ENCODE peak calls at places on chromosomes 13 and 19, in nine cellular contexts. Y is GM23338, E is A549, M is K562, O is HL-60, S is Panc1, Z is HCT116, A is SK-N-SH, I is HepG2. J is an unnamed sample.

GRCh38 chr13:112105244-112105681 is 38.3 kb downstream of the SOX1 start:
- DNase-seq in I (no peak), S (no peak), M (no peak), O (no peak), E (no peak), A (no peak), Z (no peak), Y (peak), J (no peak)

GRCh38 chr13:111011899-111012298 is 97.0 kb upstream of the ANKRD10 start:
- DNase-seq in O (no peak), I (no peak), A (no peak), Y (no peak), Z (no peak), M (no peak), S (no peak), E (peak), J (no peak)

GRCh38 chr13:110108348-110109139 is 198.4 kb downstream of the COL4A1 start:
- DNase-seq in O (peak), S (no peak), E (peak), M (no peak), A (peak), Z (peak), Y (peak), I (peak), J (no peak)

GRCh38 chr13:60343978-60344377 is 53.0 kb upstream of the TDRD3 start:
- DNase-seq in O (no peak), A (no peak), I (no peak), S (no peak), E (no peak), Y (no peak), M (no peak), Z (no peak), J (no peak)

GRCh38 chr13:85597790-85598500 is 201.3 kb downstream of the SLITRK6 start:
- DNase-seq in Y (no peak), I (no peak), E (no peak), M (no peak), S (no peak), Z (no peak), A (no peak), O (no peak), J (no peak)

GRCh38 chr19:11560404-11560988 is 1.5 kb upstream of the ELOF1 start:
- DNase-seq in Z (peak), M (peak), O (peak), E (peak), I (peak), A (peak), Y (peak), S (peak), J (peak)

GRCh38 chr13:112854321-112854720 is 114.7 kb upstream of the MCF2L start:
- DNase-seq in Y (no peak), O (no peak), Z (no peak), M (no peak), S (no peak), I (no peak), E (no peak), A (no peak), J (no peak)

GRCh38 chr19:585551-586110 is 4.0 kb upstream of the HCN2 start:
- DNase-seq in Y (peak), A (no peak), E (no peak), M (no peak), O (no peak), I (no peak), Z (no peak), S (no peak), J (no peak)

GRCh38 chr19:54209748-54210494 is 9.3 kb downstream of the RPS9 start:
- DNase-seq in I (peak), Y (no peak), O (peak), A (peak), S (peak), E (peak), Z (peak), M (peak), J (no peak)

GRCh38 chr13:99984134-99984462 is 2.5 kb downstream of the ZIC2 start:
- DNase-seq in M (no peak), Y (no peak), S (no peak), E (no peak), O (no peak), I (no peak), Z (no peak), A (peak), J (no peak)

GRCh38 chr13:99983401-99984133 is 2.0 kb downstream of the ZIC2 start:
- DNase-seq in I (no peak), S (no peak), Z (no peak), M (no peak), Y (peak), E (no peak), O (no peak), A (peak), J (no peak)

GRCh38 chr13:99985243-99985874 is 3.8 kb downstream of the ZIC2 start:
- DNase-seq in S (no peak), O (no peak), A (no peak), M (peak), Z (no peak), E (no peak), Y (peak), I (no peak), J (no peak)

GRCh38 chr13:99985886-99986527 is 4.4 kb downstream of the ZIC2 start:
- DNase-seq in I (no peak), Z (no peak), M (no peak), Y (no peak), O (no peak), A (peak), E (no peak), S (no peak), J (no peak)

DNA sequence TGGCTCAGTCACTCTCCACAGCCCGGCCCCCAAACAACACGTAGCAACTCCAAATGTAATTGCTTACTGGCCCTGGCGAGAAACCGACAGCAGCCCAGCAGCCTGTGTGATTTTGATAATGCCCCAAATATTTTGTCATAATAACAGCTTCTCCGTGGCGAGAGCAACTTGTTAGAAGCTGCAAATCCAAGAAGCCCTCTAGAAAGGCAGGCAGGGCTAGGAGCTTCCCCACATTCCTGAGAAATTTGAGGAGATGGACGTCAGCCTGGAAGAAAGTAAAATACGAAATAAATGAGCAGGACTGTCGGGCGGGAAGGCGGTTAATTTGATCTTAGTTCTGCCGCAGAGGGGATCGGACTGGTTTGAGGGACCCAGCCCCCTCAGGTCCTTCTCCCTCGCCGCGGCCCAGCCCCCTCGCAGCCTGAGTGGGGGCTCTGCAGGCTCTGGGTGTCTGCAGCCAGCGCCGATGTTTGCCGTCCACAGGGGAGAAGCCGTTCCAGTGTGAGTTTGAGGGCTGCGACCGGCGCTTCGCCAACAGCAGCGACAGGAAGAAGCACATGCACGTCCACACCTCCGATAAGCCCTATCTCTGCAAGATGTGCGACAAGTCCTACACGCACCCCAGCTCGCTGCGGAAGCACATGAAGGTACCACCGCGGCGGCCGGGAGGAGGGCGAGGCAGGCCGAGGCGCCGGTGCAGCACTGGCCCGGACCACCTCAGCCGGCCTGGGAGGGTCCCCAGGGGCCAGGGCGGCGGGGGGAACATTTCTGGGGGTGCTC is 3.1 kb downstream of the ZIC2 start:
- DNase-seq in A (peak), Y (peak), S (no peak), M (peak), E (peak), O (no peak), Z (no peak), I (no peak), J (no peak)
- TF ChIP-seq REST in A (no peak), Y (no peak), S (no peak), M (no peak), E (no peak), O (no peak), Z (no peak), I (no peak), J (no peak)

DNA sequence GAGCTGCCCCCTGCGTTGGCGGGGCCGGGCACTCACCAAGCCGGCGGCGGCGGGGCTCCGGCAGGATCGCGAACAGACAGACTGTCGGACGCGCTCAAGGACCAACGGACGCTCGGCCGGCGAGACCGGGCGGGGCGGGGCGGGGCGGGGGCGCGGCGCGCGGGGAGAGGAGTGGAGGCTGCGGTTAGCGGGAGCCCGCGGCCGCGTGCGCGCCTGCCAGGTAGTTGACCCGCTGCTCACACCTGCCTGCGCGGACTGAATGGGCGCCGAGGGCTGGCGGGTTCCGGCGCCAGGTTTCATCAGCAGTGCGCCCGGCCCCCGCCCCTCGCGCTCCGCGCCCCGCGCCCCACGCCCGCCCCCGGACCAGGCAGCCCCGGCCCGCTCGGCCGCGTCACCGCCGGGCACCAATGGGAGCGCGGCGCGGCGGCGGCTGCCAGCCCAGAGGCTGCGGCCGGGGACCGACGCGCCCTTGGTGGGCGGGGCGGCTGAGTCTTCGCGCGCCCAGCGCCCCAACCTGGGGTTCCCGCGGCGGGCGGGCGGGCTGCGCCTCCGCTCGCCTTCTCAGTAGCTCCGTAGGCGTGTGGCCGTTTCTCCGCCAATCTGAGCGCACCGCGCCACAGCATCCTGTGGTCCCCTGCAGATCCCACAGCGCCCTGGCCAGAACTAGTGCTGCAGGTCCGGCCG is at the start of gene SLC7A1:
- DNase-seq in E (peak), M (peak), Z (peak), S (no peak), I (peak), O (peak), Y (peak), A (peak), J (peak)
- TF ChIP-seq REST in E (no peak), M (no peak), Z (no peak), S (no peak), I (no peak), O (no peak), Y (no peak), A (no peak), J (no peak)

GRCh38 chr13:43230989-43231388 is 207.6 kb downstream of the DNAJC15 start:
- DNase-seq in Z (no peak), Y (no peak), I (no peak), O (no peak), M (no peak), A (no peak), E (no peak), S (no peak), J (no peak)

GRCh38 chr13:43232866-43233265 is 209.5 kb downstream of the DNAJC15 start:
- DNase-seq in A (no peak), S (no peak), O (no peak), E (peak), Z (no peak), I (no peak), Y (no peak), M (no peak), J (no peak)

GRCh38 chr13:43227721-43228120 is 204.3 kb downstream of the DNAJC15 start:
- DNase-seq in O (no peak), E (no peak), I (no peak), Z (no peak), M (no peak), S (no peak), A (no peak), Y (no peak), J (no peak)

GRCh38 chr13:43232144-43232840 is 208.9 kb downstream of the DNAJC15 start:
- DNase-seq in O (no peak), E (no peak), A (no peak), I (no peak), Y (no peak), S (no peak), Z (no peak), M (no peak), J (no peak)

GRCh38 chr13:43229506-43229905 is 206.1 kb downstream of the DNAJC15 start:
- DNase-seq in O (no peak), Z (no peak), S (no peak), M (no peak), I (no peak), Y (no peak), E (peak), A (no peak), J (no peak)
- TF ChIP-seq REST in O (no peak), Z (no peak), S (no peak), M (no peak), I (no peak), Y (no peak), E (no peak), A (no peak), J (no peak)

DNA sequence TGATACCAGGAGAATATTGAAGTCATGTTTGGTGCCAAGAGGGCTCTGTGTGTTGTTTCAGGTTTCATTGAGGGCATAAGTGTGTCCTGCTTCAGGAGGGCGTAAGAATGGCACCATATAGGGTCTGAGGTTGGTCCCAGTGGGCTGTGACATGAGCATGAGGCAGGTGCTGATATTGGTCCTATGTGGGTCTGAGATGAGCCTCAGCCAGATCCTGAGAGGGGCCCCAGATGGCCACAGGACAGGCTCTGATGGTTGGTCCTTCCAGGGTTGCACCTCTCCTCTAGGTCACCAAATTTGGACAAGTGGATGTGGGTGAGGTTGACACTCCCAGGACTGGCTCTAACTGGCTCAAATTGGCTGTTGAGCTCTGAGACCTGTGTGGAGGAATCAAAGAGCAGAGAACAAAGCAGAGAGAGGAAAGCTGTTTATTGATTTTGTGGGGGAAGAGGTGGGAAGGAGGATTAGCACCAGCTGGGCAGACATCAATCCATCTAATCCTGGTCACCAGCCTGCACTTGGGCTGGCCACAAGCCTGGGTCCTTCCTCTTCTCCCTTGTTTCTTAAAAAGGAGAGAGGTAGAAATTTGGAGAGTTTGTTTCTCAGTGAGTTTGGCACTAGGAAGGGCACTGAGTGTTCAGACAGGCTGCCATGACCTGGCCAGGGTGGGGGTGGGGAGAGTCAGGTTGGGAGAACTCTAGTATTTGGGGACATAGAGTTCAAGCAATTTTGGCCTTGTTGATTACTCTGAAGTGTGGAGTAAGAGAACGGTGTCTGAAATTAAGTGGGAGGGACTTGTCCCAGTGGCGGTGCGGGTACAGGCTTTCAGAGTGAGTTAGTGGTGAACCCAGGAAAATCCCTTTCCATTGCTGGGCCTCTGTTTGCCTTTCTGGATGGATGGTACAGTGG is 38.7 kb downstream of the CYP2B6 start:
- DNase-seq in Z (no peak), S (no peak), O (no peak), E (no peak), Y (no peak), M (no peak), A (no peak), I (no peak), J (no peak)
- TF ChIP-seq REST in Z (no peak), S (no peak), O (no peak), E (no peak), Y (no peak), M (no peak), A (no peak), I (no peak), J (no peak)

GRCh38 chr19:16002380-16002779 is 53.6 kb downstream of the OR10H4 start:
- DNase-seq in E (no peak), O (peak), S (no peak), Y (no peak), Z (no peak), M (no peak), A (no peak), I (no peak), J (no peak)

GRCh38 chr19:16005925-16006324 is 57.1 kb downstream of the OR10H4 start:
- DNase-seq in S (no peak), E (no peak), Y (no peak), O (no peak), A (no peak), I (no peak), Z (no peak), M (no peak), J (no peak)

GRCh38 chr19:16001481-16002312 is 52.9 kb downstream of the OR10H4 start:
- DNase-seq in O (peak), A (no peak), Z (no peak), S (no peak), M (no peak), Y (no peak), E (no peak), I (peak), J (peak)

GRCh38 chr19:16000024-16000687 is 51.3 kb downstream of the OR10H4 start:
- DNase-seq in I (no peak), M (no peak), A (no peak), E (no peak), S (no peak), O (no peak), Z (no peak), Y (no peak), J (no peak)

DNA sequence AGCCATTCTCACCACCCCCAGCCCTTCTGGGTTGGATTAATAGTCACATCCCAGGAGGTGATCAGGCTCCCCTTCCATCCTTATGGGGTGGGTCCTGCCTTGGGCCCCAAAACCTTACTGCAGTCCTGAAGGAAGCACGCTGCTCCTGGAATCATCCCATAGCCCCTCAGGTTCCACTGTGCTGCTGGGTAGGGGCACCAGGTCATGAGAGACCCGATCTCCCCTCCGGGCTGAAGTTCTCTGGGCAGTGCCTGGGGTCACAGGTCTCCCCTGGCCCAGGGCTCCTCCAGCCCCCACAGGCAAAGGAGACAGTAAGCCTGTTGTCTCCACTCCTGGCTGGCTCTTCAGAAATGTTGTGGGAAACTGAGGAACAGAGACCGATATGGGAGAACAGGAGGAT is 54.2 kb downstream of the OR10H4 start:
- DNase-seq in Z (no peak), S (no peak), Y (no peak), M (no peak), I (no peak), O (no peak), E (no peak), A (no peak), J (no peak)
- TF ChIP-seq REST in Z (no peak), S (no peak), Y (no peak), M (no peak), I (no peak), O (no peak), E (no peak), A (no peak), J (no peak)